ENCODE peak calls at places on chromosome 14, in nine cellular contexts. M is left ventricle myocardium superior; D is astrocyte; T is RWPE1; E is NCI-H2029; H is OCI-M1; C is GM23338; X is activated T-cell treated with anti-CD3 and anti-CD28 coated beads, Interleukin-2, amount 50 U/mL, for 4 hours; A is iris pigment epithelial cell. I is an unnamed sample.

GRCh38 chr14:77376380-77376770 is 519 bp downstream of the TMED8 start:
- DNase-seq in H (peak), C (peak), T (no peak), X (peak), E (no peak), A (no peak), D (no peak), M (peak), I (peak)

GRCh38 chr14:92945959-92946846 is 23.3 kb downstream of the CHGA start:
- DNase-seq in E (peak), H (no peak), M (peak), C (no peak), A (peak), X (no peak), T (peak), D (peak), I (no peak)

GRCh38 chr14:104293851-104294627 is 155.7 kb downstream of the KIF26A start:
- DNase-seq in A (no peak), X (no peak), D (no peak), H (no peak), E (peak), C (peak), M (peak), T (no peak), I (no peak)

GRCh38 chr14:51251486-51251885 is 11.4 kb downstream of the TMX1 start:
- DNase-seq in D (peak), A (no peak), M (no peak), E (no peak), C (no peak), H (no peak), T (peak), X (no peak), I (no peak)

GRCh38 chr14:68473794-68474193 is 319.1 kb downstream of the ZFP36L1 start:
- DNase-seq in D (no peak), M (no peak), T (no peak), X (no peak), C (no peak), A (peak), H (peak), E (no peak), I (peak)

GRCh38 chr14:99241314-99242035 is 30.5 kb downstream of the BCL11B start:
- DNase-seq in C (no peak), H (no peak), A (no peak), X (peak), E (no peak), M (no peak), T (no peak), D (no peak), I (peak)

GRCh38 chr14:23160924-23161522 is 22.4 kb downstream of the SLC7A8 start:
- DNase-seq in T (peak), X (no peak), D (peak), E (peak), M (peak), C (peak), H (peak), A (peak), I (peak)

GRCh38 chr14:94593749-94594431 is 12.7 kb downstream of the SERPINA5 start:
- DNase-seq in D (no peak), H (no peak), C (no peak), T (no peak), M (no peak), X (no peak), E (no peak), A (no peak), I (no peak)

GRCh38 chr14:54567224-54567633 is 301 bp downstream of the SAMD4A start:
- DNase-seq in E (no peak), X (no peak), D (peak), A (no peak), M (no peak), H (no peak), T (peak), C (peak), I (no peak)

GRCh38 chr14:85416771-85417170 is 113.2 kb upstream of the FLRT2 start:
- DNase-seq in T (peak), A (peak), E (no peak), C (no peak), H (peak), D (peak), X (no peak), M (no peak), I (peak)

GRCh38 chr14:69464829-69465228 is 19.7 kb upstream of the PLEKHD1 start:
- DNase-seq in M (no peak), A (peak), X (no peak), E (no peak), T (peak), C (no peak), H (no peak), D (peak), I (no peak)

GRCh38 chr14:100679707-100680438 is 46.8 kb upstream of the DLK1 start:
- DNase-seq in A (peak), X (no peak), T (no peak), H (no peak), M (peak), C (no peak), E (no peak), D (peak), I (no peak)

GRCh38 chr14:102592969-102593840 is 756 bp downstream of the RCOR1 start:
- DNase-seq in C (peak), D (no peak), M (peak), H (peak), A (peak), X (peak), T (peak), E (no peak), I (peak)

GRCh38 chr14:64186231-64187129 is 107.7 kb downstream of the ESR2 start:
- DNase-seq in T (no peak), H (no peak), X (no peak), M (no peak), D (no peak), A (no peak), C (peak), E (no peak), I (no peak)

GRCh38 chr14:20501346-20501745 is 4.0 kb upstream of the RNASE10 start:
- DNase-seq in D (peak), C (no peak), A (peak), M (no peak), X (no peak), H (no peak), T (peak), E (no peak), I (no peak)

GRCh38 chr14:100362311-100362927 is 39.3 kb downstream of the SLC25A47 start:
- DNase-seq in E (no peak), T (no peak), H (no peak), D (no peak), C (no peak), X (no peak), M (no peak), A (no peak), I (no peak)

GRCh38 chr14:95311752-95312151 is 8.0 kb downstream of the CLMN start:
- DNase-seq in H (no peak), A (peak), M (no peak), T (no peak), E (no peak), D (no peak), X (no peak), C (no peak), I (peak)

GRCh38 chr14:90330203-90331196 is 1.2 kb downstream of the NRDE2 start:
- DNase-seq in D (no peak), H (no peak), E (no peak), A (no peak), T (no peak), X (no peak), C (no peak), M (no peak), I (no peak)

GRCh38 chr14:103329421-103330347 is 4.4 kb upstream of the EIF5 start:
- DNase-seq in A (peak), D (peak), T (peak), H (peak), E (peak), C (no peak), X (no peak), M (no peak), I (peak)

GRCh38 chr14:93951798-93952540 is 24.4 kb downstream of the ASB2 start:
- DNase-seq in T (no peak), X (no peak), C (no peak), A (no peak), D (peak), M (peak), H (no peak), E (peak), I (no peak)

GRCh38 chr14:61673305-61673704 is 22.0 kb upstream of the HIF1A start:
- DNase-seq in H (no peak), X (no peak), E (no peak), D (no peak), M (no peak), A (peak), C (peak), T (no peak), I (no peak)

GRCh38 chr14:105864116-105864515 is 337.7 kb downstream of the TMEM121 start:
- DNase-seq in H (no peak), X (no peak), A (no peak), T (no peak), D (no peak), M (peak), E (no peak), C (no peak), I (no peak)

GRCh38 chr14:74988131-74988530 is 14.6 kb upstream of the EIF2B2 start:
- DNase-seq in E (peak), A (peak), C (no peak), H (no peak), X (no peak), M (no peak), D (peak), T (peak), I (no peak)

GRCh38 chr14:21780429-21781084 is 106.9 kb upstream of the OR4E1 start:
- DNase-seq in E (no peak), T (no peak), X (no peak), A (no peak), D (no peak), H (no peak), C (peak), M (no peak), I (no peak)

GRCh38 chr14:104297721-104298401 is 159.5 kb downstream of the KIF26A start:
- DNase-seq in D (no peak), M (peak), C (no peak), H (no peak), T (no peak), A (no peak), X (no peak), E (no peak), I (no peak)

GRCh38 chr14:68849416-68849815 is 56.5 kb upstream of the ZFP36L1 start:
- DNase-seq in X (no peak), C (no peak), D (no peak), A (no peak), T (no peak), E (no peak), H (no peak), M (no peak), I (no peak)

GRCh38 chr14:104094709-104095425 is 9.4 kb downstream of the ASPG start:
- DNase-seq in D (no peak), M (peak), X (peak), E (no peak), H (peak), A (peak), C (peak), T (peak), I (peak)

GRCh38 chr14:94464290-94464689 is 11.7 kb upstream of the SERPINA11 start:
- DNase-seq in H (no peak), D (no peak), A (no peak), M (no peak), X (no peak), E (no peak), T (no peak), C (no peak), I (no peak)

GRCh38 chr14:51002406-51002984 is 58.2 kb upstream of the PYGL start:
- DNase-seq in A (no peak), T (no peak), H (peak), X (no peak), C (no peak), E (no peak), M (no peak), D (no peak), I (no peak)

GRCh38 chr14:48670939-48671338 is 915.2 kb downstream of the RPS29 start:
- DNase-seq in X (no peak), M (no peak), A (no peak), C (no peak), H (no peak), T (no peak), E (no peak), D (no peak), I (no peak)

GRCh38 chr14:73663548-73664212 is 18.9 kb downstream of the DNAL1 start:
- DNase-seq in A (no peak), H (peak), X (no peak), M (no peak), C (peak), E (no peak), D (no peak), T (no peak), I (no peak)

GRCh38 chr14:52272375-52272774 is 4.9 kb downstream of the PTGDR start:
- DNase-seq in C (peak), D (no peak), T (no peak), X (no peak), H (peak), A (peak), E (no peak), M (no peak), I (peak)

GRCh38 chr14:24777678-24778077 is 143.7 kb upstream of the GZMB start:
- DNase-seq in E (no peak), H (no peak), X (no peak), M (no peak), D (no peak), A (no peak), T (no peak), C (peak), I (no peak)

GRCh38 chr14:30603402-30603801 is 18.7 kb upstream of the SCFD1 start:
- DNase-seq in M (no peak), X (no peak), E (no peak), T (no peak), A (no peak), C (no peak), H (no peak), D (no peak), I (peak)

GRCh38 chr14:60720391-60720790 is 3.8 kb downstream of the SIX4 start:
- DNase-seq in X (no peak), D (no peak), C (no peak), H (no peak), A (no peak), T (no peak), M (no peak), E (no peak), I (no peak)

GRCh38 chr14:30656190-30656632 is 34.1 kb downstream of the SCFD1 start:
- DNase-seq in X (peak), T (peak), M (no peak), C (peak), D (peak), A (peak), E (no peak), H (peak), I (no peak)